ENCODE peak calls at places on chromosome 4, in four cellular contexts. Y is K562, D is GM12878, N is GM12891. B is an unnamed sample.
A peak's percentile ranks its signal among the peaks of the same experiment; 100 is the strongest.

GRCh38 chr4:81722229-81722900 is 250.7 kb upstream of the RASGEF1B start:
- DNase-seq in Y (no peak), N (no peak), D (no peak), B (no peak)

GRCh38 chr4:133151681-133152329 is 2.7 kb downstream of the PCDH10 start:
- DNase-seq in N (no peak), D (no peak), Y (no peak), B (no peak)

GRCh38 chr4:138851626-138852443 is 163.7 kb upstream of the NOCT start:
- DNase-seq in Y (no peak), N (no peak), D (no peak), B (no peak)

GRCh38 chr4:15232725-15233597 is 194.9 kb upstream of the C1QTNF7 start:
- DNase-seq in N (no peak), Y (no peak), D (no peak), B (no peak)

GRCh38 chr4:51843309-51844156 is 580 bp downstream of the DCUN1D4 start:
- DNase-seq in D (no peak), N (peak; percentile 49), Y (peak; percentile 84), B (peak; percentile 31)

GRCh38 chr4:98377626-98378025 is 116.4 kb downstream of the RAP1GDS1 start:
- DNase-seq in D (no peak), N (no peak), Y (no peak), B (no peak)

GRCh38 chr4:152729466-152729865 is 49.7 kb upstream of the TMEM154 start:
- DNase-seq in N (no peak), Y (no peak), D (no peak), B (no peak)

GRCh38 chr4:62133977-62134376 is 933.9 kb downstream of the ADGRL3 start:
- DNase-seq in Y (no peak), N (no peak), D (no peak), B (no peak)

GRCh38 chr4:152849350-152849749 is 69.6 kb downstream of the ARFIP1 start:
- DNase-seq in N (no peak), D (no peak), Y (no peak), B (no peak)

GRCh38 chr4:16721618-16722291 is 176.7 kb downstream of the LDB2 start:
- DNase-seq in N (no peak), D (no peak), Y (no peak), B (no peak)

GRCh38 chr4:89509708-89510269 is 202.2 kb upstream of the GPRIN3 start:
- DNase-seq in Y (no peak), D (peak; percentile 31), N (peak; percentile 15), B (no peak)

GRCh38 chr4:1187182-1187581 is 14.8 kb upstream of the SPON2 start:
- DNase-seq in Y (no peak), D (no peak), N (no peak), B (no peak)

GRCh38 chr4:31005037-31005436 is 284.9 kb downstream of the PCDH7 start:
- DNase-seq in N (no peak), Y (no peak), D (no peak), B (no peak)

GRCh38 chr4:88737304-88738015 is 39.8 kb upstream of the NAP1L5 start:
- DNase-seq in D (peak; percentile 13), N (peak; percentile 7), Y (no peak), B (no peak)

GRCh38 chr4:2958446-2958845 is 4.8 kb downstream of the NOP14 start:
- DNase-seq in N (no peak), Y (no peak), D (no peak), B (no peak)

DNA sequence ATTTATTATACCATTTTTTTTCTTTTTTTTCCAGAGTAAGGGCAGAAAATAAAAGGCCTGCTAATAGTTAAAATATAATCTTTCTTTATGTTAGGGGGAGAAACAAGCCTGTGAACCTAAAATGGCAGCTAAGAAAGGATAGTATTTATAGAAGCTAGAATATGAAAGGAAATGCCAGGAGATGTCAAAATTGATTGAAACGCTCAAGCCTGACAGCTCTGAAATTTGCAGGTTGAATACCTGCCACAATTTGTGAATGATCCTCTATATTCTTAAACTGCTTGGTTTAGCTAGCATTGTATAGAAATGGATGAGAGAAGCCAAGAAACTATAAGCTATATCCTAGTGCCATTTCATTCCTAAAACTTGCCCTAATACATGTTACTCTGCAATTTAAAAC is 757.3 kb upstream of the PABPC4L start:
- DNase-seq in N (no peak), Y (no peak), D (no peak), B (no peak)
- TF ChIP-seq POLR2AphosphoS5 in N (no peak), Y (no peak), D (no peak), B (no peak)

GRCh38 chr4:113232194-113232593 is 182.7 kb downstream of the ANK2 start:
- DNase-seq in D (no peak), N (no peak), Y (no peak), B (no peak)
- TF ChIP-seq SPI1 in D (no peak), N (no peak), Y (no peak), B (no peak)

GRCh38 chr4:144718958-144719512 is 73.1 kb downstream of the HHIP start:
- DNase-seq in D (no peak), Y (no peak), N (no peak), B (no peak)
- TF ChIP-seq POLR2AphosphoS5 in D (no peak), Y (no peak), N (no peak), B (no peak)

DNA sequence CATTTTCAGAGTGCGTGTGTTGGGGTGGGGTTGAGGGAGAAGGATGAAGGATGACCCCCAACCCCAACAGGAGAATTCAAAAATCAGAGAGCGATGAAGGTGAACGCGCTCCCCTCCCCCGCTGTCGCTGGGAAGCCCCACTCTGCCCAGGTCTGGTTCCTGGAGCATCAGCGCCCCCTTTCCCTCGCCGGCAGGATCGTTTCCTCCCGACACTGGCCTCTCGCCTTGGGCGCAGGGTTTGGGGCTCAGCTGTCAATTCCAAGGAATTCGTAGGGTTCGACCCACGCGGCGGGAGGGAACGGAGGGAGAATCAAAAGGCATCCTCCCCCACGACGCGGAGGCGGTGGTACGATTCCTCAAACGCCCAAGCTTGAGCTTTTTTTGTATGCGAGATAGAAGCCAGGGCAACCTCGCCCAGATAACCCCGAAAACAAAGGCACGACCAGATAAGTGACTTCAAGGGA is 997 bp upstream of the PDGFRA start:
- DNase-seq in Y (peak; percentile 60), N (peak; percentile 54), D (no peak), B (no peak)
- TF ChIP-seq SPI1 in Y (no peak), N (no peak), D (no peak), B (no peak)

GRCh38 chr4:8182858-8183725 is 16.0 kb upstream of the SH3TC1 start:
- DNase-seq in N (no peak), D (no peak), Y (peak; percentile 77), B (no peak)
- TF ChIP-seq POLR2AphosphoS5 in N (no peak), D (no peak), Y (no peak), B (no peak)

DNA sequence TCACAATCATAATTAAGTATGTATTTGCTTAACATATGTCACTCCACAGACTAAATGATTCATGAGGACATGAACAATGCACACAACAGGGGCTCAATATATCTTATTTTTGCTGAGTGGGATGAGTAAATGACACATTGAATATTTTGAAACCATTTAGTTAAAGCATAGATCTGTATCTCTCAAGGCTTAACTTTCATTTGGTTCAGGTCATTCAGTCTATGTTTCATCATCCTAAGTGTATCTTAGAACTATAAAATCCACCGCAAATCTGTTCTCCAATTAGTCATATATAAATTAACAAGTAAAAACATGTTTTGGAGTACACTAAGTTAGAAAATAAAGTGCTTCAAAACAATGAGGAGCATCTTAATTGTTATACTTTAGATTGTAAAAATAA is 45.8 kb downstream of the AREG start:
- DNase-seq in D (no peak), Y (no peak), N (no peak), B (no peak)
- TF ChIP-seq SPI1 in D (no peak), Y (no peak), N (no peak), B (no peak)

DNA sequence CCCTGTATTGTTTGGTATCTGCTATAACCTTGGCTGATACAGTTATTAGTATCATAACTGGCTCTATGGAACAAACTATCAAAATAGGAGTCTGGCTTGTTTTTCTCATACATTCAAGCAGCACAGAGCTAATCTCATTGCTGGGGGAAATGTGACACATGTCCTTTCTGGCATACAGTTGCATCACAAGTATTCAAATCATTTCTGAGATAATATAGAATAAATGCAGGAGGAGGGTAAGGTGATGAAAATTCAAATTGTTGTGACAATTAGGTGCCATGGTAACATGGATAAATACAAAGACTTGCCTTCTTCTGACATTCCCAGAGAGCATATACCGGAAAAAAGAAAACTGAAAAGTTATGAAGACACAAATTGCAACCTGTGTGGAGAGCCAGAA is 2706.8 kb downstream of the ARAP2 start:
- DNase-seq in N (no peak), D (no peak), Y (no peak), B (no peak)
- TF ChIP-seq POLR2AphosphoS5 in N (no peak), D (no peak), Y (no peak), B (no peak)

DNA sequence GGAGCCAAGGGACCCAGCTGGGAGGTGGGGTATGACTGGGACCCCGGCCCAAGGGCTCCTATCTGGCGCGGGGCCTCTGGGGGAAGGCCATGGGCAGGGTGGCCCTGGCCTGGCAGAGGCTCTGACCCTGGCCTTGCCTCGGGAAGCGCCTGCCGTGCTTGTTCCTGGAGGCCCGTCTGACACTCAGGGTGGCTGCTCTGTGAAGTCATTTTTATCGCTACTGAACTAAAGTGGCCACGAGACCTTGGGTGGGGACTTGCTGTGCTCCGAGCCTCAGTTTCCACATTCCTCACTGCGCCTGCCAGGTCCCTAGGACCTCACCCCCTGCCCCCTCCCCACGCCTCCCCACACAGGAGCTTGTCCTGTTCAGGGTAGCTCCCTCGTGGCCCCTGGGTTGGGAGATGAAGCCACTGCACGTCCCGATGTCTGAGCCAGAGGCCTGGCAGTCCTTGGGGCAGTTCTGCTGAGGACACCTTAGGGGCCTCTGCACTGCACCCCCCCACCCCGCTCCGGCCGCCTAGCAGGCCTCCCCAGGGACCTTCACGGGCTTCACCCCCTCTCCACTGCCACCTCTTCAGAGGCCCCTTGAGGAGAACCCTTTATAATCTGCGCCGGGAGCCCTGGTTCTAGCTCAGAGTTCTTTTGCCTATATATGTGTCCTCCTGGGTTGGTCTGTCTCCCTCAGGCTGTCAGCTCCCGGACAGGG is 639 bp upstream of the SORCS2 start:
- DNase-seq in Y (no peak), N (no peak), D (no peak), B (no peak)
- TF ChIP-seq SPI1 in Y (no peak), N (no peak), D (no peak), B (no peak)

DNA sequence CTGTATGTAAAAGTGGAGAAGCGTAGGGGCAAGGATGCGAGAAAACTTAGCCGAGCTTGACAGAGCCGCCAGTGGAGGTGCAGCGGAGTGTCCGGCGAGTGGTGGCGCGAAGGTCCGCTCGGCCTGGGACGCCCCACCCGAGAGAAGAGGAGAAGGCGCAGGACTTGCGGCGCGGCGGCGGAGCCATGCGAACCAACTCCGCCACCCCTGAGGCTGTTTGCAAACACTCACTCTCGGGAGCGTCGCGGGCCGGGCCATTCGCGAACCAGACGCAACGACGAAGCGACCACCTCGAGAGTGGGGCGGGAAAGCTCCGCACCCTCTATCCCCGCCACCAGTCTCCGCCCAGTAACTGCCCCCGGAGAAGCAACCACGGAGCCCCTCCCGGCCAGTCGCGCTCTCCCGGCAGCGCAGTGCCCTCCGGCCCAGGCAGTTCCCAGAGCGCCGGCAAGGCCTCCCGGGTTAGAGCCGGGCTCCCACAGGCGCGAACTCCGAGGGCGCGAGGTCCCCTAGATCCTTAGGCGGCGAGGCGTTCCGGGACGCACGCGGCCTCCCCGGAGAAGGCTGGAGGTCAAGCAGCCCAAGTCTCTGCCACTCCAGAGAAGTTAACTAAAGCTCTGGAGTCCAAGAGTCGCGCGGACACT is 2.2 kb upstream of the MAB21L2 start:
- DNase-seq in N (no peak), D (no peak), Y (no peak), B (no peak)
- TF ChIP-seq POLR2AphosphoS5 in N (no peak), D (no peak), Y (no peak), B (no peak)

B was measured in HL-60.